ENCODE peak calls at places on chromosomes 6 and 20, in eight cellular contexts. O is HAP-1; S is endothelial cell; T is NCI-H460; U is memory B cell; Z is BE2C; I is activated CD4-positive, alpha-beta T cell treated with anti-CD3 and anti-CD28 coated beads for 36 hours; W is Kasumi-1. K is an unnamed sample.

GRCh38 chr6:159941286-159942113 is 27.4 kb upstream of the IGF2R start:
- DNase-seq in O (no peak), S (no peak), T (peak), U (no peak), Z (no peak), I (peak), W (peak), K (peak)

GRCh38 chr20:3846378-3846739 is 275 bp upstream of the MAVS start:
- DNase-seq in O (no peak), S (no peak), T (no peak), U (no peak), Z (no peak), I (no peak), W (no peak), K (no peak)

GRCh38 chr6:108592371-108593337 is 31.9 kb downstream of the FOXO3 start:
- DNase-seq in O (no peak), S (no peak), T (no peak), U (peak), Z (no peak), I (peak), W (peak), K (peak)

GRCh38 chr6:934686-935085 is 241.7 kb upstream of the EXOC2 start:
- DNase-seq in O (no peak), S (no peak), T (no peak), U (no peak), Z (no peak), I (no peak), W (no peak), K (no peak)

GRCh38 chr6:148561629-148562028 is 185.2 kb upstream of the UST start:
- DNase-seq in O (no peak), S (no peak), T (no peak), U (no peak), Z (no peak), I (no peak), W (no peak), K (no peak)

GRCh38 chr6:108648186-108648585 is 87.5 kb downstream of the FOXO3 start:
- DNase-seq in O (no peak), S (no peak), T (no peak), U (no peak), Z (no peak), I (no peak), W (no peak), K (no peak)

GRCh38 chr6:166955121-166955864 is 1.1 kb downstream of the RNASET2 start:
- DNase-seq in O (peak), S (peak), T (no peak), U (peak), Z (no peak), I (peak), W (peak), K (peak)

GRCh38 chr6:89941031-89941775 is 46.9 kb downstream of the GJA10 start:
- DNase-seq in O (no peak), S (no peak), T (peak), U (no peak), Z (no peak), I (no peak), W (no peak), K (no peak)

GRCh38 chr6:31049518-31049917 is 39.2 kb downstream of the MUC22 start:
- DNase-seq in O (no peak), S (no peak), T (no peak), U (no peak), Z (no peak), I (no peak), W (no peak), K (no peak)

GRCh38 chr20:24608926-24609667 is 139.7 kb downstream of the SYNDIG1 start:
- DNase-seq in O (no peak), S (no peak), T (no peak), U (no peak), Z (no peak), I (no peak), W (no peak), K (no peak)

GRCh38 chr20:23880426-23880825 is 878 bp upstream of the CST5 start:
- DNase-seq in O (no peak), S (no peak), T (no peak), U (no peak), Z (no peak), I (no peak), W (no peak), K (no peak)

GRCh38 chr6:111602481-111603404 is 2.9 kb downstream of the TRAF3IP2 start:
- DNase-seq in O (no peak), S (peak), T (no peak), U (no peak), Z (no peak), I (no peak), W (no peak), K (no peak)

GRCh38 chr6:26743941-26744699 is 84.6 kb upstream of the ZNF322 start:
- DNase-seq in O (no peak), S (no peak), T (no peak), U (no peak), Z (no peak), I (no peak), W (no peak), K (no peak)

GRCh38 chr6:139863356-139863755 is 488.9 kb upstream of the CITED2 start:
- DNase-seq in O (no peak), S (no peak), T (no peak), U (no peak), Z (no peak), I (no peak), W (no peak), K (no peak)

GRCh38 chr6:43677759-43678158 is 9.8 kb downstream of the MRPS18A start:
- DNase-seq in O (no peak), S (no peak), T (no peak), U (no peak), Z (no peak), I (no peak), W (no peak), K (no peak)

GRCh38 chr6:63380265-63380664 is 60.5 kb upstream of the LGSN start:
- DNase-seq in O (no peak), S (no peak), T (no peak), U (no peak), Z (no peak), I (no peak), W (no peak), K (no peak)

GRCh38 chr6:112018619-112019416 is 35.1 kb upstream of the CCN6 start:
- DNase-seq in O (peak), S (no peak), T (no peak), U (no peak), Z (no peak), I (no peak), W (no peak), K (no peak)

GRCh38 chr20:5482791-5483190 is 166.0 kb upstream of the PROKR2 start:
- DNase-seq in O (no peak), S (no peak), T (no peak), U (no peak), Z (no peak), I (no peak), W (no peak), K (no peak)

GRCh38 chr6:135791441-135791840 is 60.1 kb upstream of the PDE7B start:
- DNase-seq in O (no peak), S (no peak), T (no peak), U (no peak), Z (no peak), I (no peak), W (no peak), K (no peak)

GRCh38 chr6:139588076-139588639 is 213.7 kb upstream of the CITED2 start:
- DNase-seq in O (peak), S (no peak), T (peak), U (no peak), Z (no peak), I (no peak), W (no peak), K (no peak)

K was measured in naive B cell.